ENCODE peak calls at places on chromosome 16, in four cellular contexts. E, K, X and D are unnamed samples.
A peak's percentile ranks its signal among the peaks of the same experiment; 100 is the strongest.

GRCh38 chr16:69340095-69340644 is 598 bp downstream of the NIP7 start:
- DNase-seq in K (peak; percentile 17), X (no peak), E (no peak), D (no peak)

GRCh38 chr16:89041571-89042481 is 51.8 kb upstream of the ACSF3 start:
- DNase-seq in E (no peak), X (no peak), K (no peak), D (no peak)

GRCh38 chr16:8623634-8624033 is 2.1 kb downstream of the METTL22 start:
- DNase-seq in E (no peak), K (no peak), X (no peak), D (no peak)

GRCh38 chr16:75086281-75086680 is 30.3 kb downstream of the LDHD start:
- DNase-seq in X (no peak), K (no peak), E (no peak), D (no peak)

GRCh38 chr16:27430512-27430911 is 28.5 kb downstream of the IL21R start:
- DNase-seq in X (no peak), E (no peak), K (no peak), D (no peak)

GRCh38 chr16:86072328-86073102 is 173.6 kb downstream of the IRF8 start:
- DNase-seq in X (peak; percentile 41), K (peak; percentile 67), E (no peak), D (peak; percentile 70)

GRCh38 chr16:59121411-59121810 is 387.3 kb upstream of the GOT2 start:
- DNase-seq in K (no peak), E (no peak), X (no peak), D (no peak)

GRCh38 chr16:70294385-70295029 is 4.5 kb upstream of the DDX19B start:
- DNase-seq in K (no peak), E (no peak), X (no peak), D (no peak)

GRCh38 chr16:4968879-4969278 is 10.7 kb downstream of the SEC14L5 start:
- DNase-seq in K (no peak), E (no peak), X (no peak), D (no peak)

GRCh38 chr16:24036614-24037013 is 200.8 kb downstream of the PRKCB start:
- DNase-seq in X (peak; percentile 46), K (peak; percentile 57), E (no peak), D (peak; percentile 48)

GRCh38 chr16:15605869-15606520 is 37.0 kb downstream of the MARF1 start:
- DNase-seq in E (no peak), K (no peak), X (no peak), D (no peak)

GRCh38 chr16:81526935-81527334 is 82.3 kb downstream of the CMIP start:
- DNase-seq in K (peak; percentile 77), E (no peak), X (no peak), D (peak; percentile 53)

GRCh38 chr16:68737730-68738590 is 868 bp downstream of the CDH1 start:
- DNase-seq in K (no peak), X (no peak), E (no peak), D (peak; percentile 61)

GRCh38 chr16:8173111-8173644 is 417.1 kb downstream of the TMEM114 start:
- DNase-seq in K (peak; percentile 85), X (peak; percentile 98), E (peak; percentile 2), D (peak; percentile 89)

GRCh38 chr16:89633064-89633631 is 19.7 kb downstream of the DPEP1 start:
- DNase-seq in X (no peak), E (no peak), K (no peak), D (peak; percentile 83)

GRCh38 chr16:50497592-50497991 is 50.6 kb upstream of the NKD1 start:
- DNase-seq in K (no peak), X (peak; percentile 57), E (no peak), D (no peak)

GRCh38 chr16:67561501-67561823 is 864 bp upstream of the CTCF start:
- DNase-seq in X (no peak), K (peak; percentile 12), E (no peak), D (no peak)

GRCh38 chr16:67555795-67556212 is 6.5 kb upstream of the CTCF start:
- DNase-seq in K (no peak), X (no peak), E (no peak), D (no peak)

GRCh38 chr16:67561824-67562525 is 351 bp upstream of the CTCF start:
- DNase-seq in E (peak; percentile 89), K (peak; percentile 98), X (peak; percentile 97), D (peak; percentile 80)

GRCh38 chr16:67560827-67561342 is 1.4 kb upstream of the CTCF start:
- DNase-seq in X (no peak), K (peak; percentile 16), E (no peak), D (no peak)

DNA sequence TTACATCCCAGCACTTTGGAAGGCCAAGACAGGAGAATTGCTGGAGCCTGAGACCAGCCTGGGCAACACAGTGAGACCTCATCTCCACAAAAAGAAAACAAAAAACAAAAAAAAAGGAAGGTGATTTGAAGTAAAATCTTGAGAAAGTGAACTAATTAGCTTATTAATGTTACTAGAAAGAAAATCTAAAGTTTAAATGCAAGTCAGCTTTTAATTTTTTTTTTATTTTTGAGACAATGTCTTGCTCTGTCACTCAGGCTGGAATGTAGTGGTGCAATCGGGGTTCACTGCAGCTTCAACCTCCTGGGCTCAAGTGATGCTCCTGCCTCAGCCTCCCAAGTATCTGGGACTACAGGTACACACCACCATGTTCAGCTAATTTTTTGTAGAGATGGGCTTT is 3.5 kb upstream of the CTCF start:
- DNase-seq in E (no peak), X (no peak), K (no peak), D (no peak)
- H3K27ac ChIP-seq in E (no peak overlapping the region), X (no peak overlapping the region), K (no peak overlapping the region), D (no peak overlapping the region)

GRCh38 chr16:84572096-84572495 is 45.8 kb downstream of the COTL1 start:
- DNase-seq in E (no peak), X (no peak), K (no peak), D (no peak)
- TF ChIP-seq CHD4 in E (no peak), X (no peak), K (no peak), D (no peak)

DNA sequence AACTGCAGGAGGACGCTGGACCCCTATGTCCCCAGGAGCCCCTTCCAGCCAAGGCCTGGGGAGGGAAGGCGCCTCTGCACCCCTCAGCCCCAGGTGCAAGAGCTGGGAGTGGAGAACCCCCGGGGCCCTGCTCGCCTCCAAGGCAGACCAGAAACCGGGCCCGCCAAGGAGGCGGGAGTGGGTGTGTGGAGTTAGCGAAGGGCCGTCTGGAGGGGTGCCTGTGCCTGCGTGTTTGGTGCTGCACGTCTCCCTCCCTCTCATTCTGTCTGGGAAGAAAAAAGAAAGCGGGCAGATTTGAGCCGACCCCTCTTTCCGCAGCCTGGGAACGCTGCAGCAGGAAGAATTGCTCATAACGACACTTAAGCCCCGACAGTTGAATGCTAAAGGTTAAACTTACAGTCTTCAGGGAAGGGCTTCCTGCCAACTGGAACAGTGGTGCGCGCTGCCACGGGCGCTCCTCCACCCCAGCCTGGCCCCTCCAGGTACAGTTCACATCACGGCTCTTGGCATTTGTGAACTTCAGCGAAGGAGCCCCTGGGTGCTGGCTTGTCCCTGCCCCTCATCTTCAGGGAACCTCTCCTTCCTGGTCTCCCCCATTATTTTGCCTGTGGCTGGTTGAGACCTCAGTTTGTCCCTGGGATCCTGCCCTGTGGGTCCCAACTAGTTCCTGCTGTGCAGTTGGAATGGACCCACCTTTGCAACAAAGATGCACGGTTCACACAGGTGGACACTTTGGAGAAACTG is 19.2 kb upstream of the ZFHX3 start:
- DNase-seq in X (no peak), K (no peak), E (no peak), D (no peak)
- H3K27ac ChIP-seq in X (no peak overlapping the region), K (no peak overlapping the region), E (no peak overlapping the region), D (peak overlapping the region; percentile 91)

GRCh38 chr16:1121009-1121408 is 25.0 kb upstream of the C1QTNF8 start:
- DNase-seq in E (no peak), K (no peak), X (no peak), D (no peak)

GRCh38 chr16:1119766-1120611 is 23.9 kb upstream of the C1QTNF8 start:
- DNase-seq in K (no peak), X (no peak), E (no peak), D (no peak)

GRCh38 chr16:1117169-1117900 is 21.3 kb upstream of the C1QTNF8 start:
- DNase-seq in E (no peak), X (no peak), K (no peak), D (no peak)

GRCh38 chr16:1117926-1118325 is 21.9 kb upstream of the C1QTNF8 start:
- DNase-seq in K (no peak), E (no peak), X (no peak), D (no peak)

DNA sequence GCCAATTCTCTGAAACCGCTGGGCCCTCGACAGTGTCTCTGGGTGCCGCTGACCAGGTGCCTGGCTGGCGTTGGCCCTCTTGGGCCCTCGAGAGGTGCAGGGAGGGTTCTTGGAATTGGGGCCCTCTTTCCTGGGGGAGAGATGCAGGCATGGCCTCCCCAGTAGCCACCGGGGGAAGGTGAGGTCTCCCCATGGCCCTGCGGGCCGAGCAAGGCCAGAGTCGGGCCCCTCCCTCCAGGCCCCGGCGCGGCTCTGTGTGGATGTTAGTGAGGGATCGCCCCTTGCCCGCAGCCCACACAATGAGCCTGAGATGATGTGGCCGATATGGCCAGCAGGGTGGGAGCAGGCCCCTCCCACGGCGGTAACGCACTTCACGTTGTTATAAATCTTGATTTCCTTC is 23.1 kb upstream of the C1QTNF8 start:
- DNase-seq in K (no peak), X (no peak), E (no peak), D (no peak)
- TF ChIP-seq CHD4 in K (no peak), X (no peak), E (no peak), D (no peak)

DNA sequence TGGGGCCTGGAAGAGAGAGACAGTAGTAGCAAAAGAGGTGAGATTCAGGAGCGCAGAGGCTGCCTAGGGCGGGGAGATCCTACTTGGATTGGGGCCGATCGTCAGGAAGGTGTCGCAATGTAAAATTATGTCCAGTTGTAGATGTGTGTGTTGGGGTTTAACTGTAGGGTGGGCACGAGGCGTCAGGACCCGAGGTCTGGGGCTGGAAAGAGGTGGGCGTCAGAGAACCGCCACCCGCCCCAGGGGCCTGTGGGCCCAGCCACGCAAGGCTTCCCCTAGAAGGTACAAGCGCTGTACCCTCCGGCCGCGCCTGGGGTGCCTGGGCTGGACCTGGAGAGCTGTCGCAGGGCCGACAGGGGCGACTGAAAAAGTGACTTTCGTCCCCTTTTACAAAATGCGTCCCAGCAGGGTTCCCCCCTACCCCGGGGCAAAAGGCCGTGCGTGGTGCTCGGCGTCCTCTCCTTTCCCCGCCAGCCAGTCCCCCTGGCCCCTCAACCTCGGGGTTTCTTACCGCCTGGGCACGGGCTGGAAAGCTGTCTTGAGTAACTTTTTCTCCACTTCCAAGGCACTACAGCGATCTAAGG is 2.8 kb downstream of the IRX3 start:
- DNase-seq in K (no peak), E (no peak), X (no peak), D (no peak)
- H3K27ac ChIP-seq in K (no peak overlapping the region), E (no peak overlapping the region), X (peak overlapping the region; percentile 44), D (peak overlapping the region; percentile 92)

DNA sequence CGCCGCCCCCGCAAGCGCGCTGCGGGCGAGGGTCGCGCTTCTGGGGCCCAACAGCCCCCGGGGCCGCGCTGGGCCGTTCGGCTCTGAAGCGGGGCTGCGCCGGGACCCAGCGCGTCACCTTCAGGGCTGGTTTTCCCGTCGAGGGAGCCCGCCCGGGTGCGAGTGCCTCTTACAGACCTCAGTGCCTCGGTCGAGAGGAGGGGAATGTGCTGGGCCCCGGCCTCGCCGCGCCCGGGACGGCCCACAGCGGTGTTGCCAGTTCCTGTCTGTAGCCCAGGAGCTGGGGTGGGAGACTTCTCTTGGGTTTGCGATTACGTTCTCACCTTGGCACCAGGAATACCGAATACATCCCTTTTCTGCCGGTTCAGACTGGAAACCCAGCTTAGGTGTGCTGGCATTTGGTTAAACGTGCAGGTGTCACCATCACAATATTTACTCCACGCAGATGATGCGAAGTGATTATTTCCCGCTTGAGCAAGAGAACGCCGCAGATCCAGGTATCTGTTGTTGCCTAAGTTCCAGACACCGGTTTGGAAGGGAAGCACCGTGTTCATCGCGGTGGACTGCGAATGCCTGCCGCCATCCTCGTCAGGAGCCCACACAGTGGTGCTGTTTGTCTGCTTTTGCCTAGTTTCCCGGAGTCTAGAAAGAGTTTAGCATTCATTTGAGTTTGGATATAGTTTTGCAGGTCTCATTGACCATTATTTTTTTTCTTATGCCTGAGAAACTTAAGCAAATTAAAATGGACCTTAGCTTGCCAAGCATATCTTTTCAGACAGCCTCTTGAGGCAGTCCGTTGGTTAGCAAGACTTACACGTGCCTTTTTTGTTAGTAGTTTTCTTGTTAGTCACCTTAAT is 915 bp downstream of the MAP1LC3B start:
- DNase-seq in K (peak; percentile 47), X (no peak), E (no peak), D (peak; percentile 41)
- TF ChIP-seq CHD4 in K (no peak), X (no peak), E (no peak), D (no peak)

GRCh38 chr16:11215935-11216556 is 40.0 kb downstream of the SOCS1 start:
- DNase-seq in X (no peak), E (no peak), K (no peak), D (no peak)
- H3K27ac ChIP-seq in X (no peak overlapping the region), E (no peak overlapping the region), K (no peak overlapping the region), D (no peak overlapping the region)